ENCODE peak calls at places on chromosomes 7 and 10, in five cellular contexts. N is glutamatergic neuron, E is MM.1S, U is Calu3, K is T-helper 22 cell. D is an unnamed sample.

GRCh38 chr7:78164459-78164858 is 365.9 kb downstream of the PHTF2 start:
- DNase-seq in U (no peak), N (no peak), K (no peak), E (no peak), D (no peak)

GRCh38 chr7:142885311-142886230 is at the start of gene TRPV6:
- DNase-seq in U (peak), E (no peak), K (no peak), N (no peak), D (no peak)

GRCh38 chr7:158021836-158022235 is 565.8 kb downstream of the PTPRN2 start:
- DNase-seq in E (no peak), K (no peak), U (no peak), N (no peak), D (no peak)

GRCh38 chr7:105209870-105210269 is 178.9 kb downstream of the SRPK2 start:
- DNase-seq in K (no peak), U (no peak), N (no peak), E (no peak), D (no peak)

GRCh38 chr10:22634093-22634492 is 80.3 kb downstream of the PIP4K2A start:
- DNase-seq in U (no peak), E (no peak), K (no peak), N (no peak), D (no peak)

GRCh38 chr10:132509506-132510173 is 27.9 kb upstream of the INPP5A start:
- DNase-seq in N (no peak), E (no peak), U (no peak), K (no peak), D (no peak)

GRCh38 chr7:117273325-117274292 is 49.2 kb downstream of the WNT2 start:
- DNase-seq in U (no peak), N (no peak), K (no peak), E (no peak), D (no peak)

GRCh38 chr10:96170212-96170611 is 40.1 kb downstream of the ZNF518A start:
- DNase-seq in N (no peak), U (no peak), E (no peak), K (no peak), D (no peak)

GRCh38 chr10:97320480-97321031 is 1.5 kb downstream of the FRAT1 start:
- DNase-seq in U (no peak), E (no peak), K (no peak), N (peak), D (no peak)

GRCh38 chr7:123079021-123079420 is 83.5 kb upstream of the TAS2R16 start:
- DNase-seq in E (no peak), N (no peak), K (no peak), U (no peak), D (no peak)

GRCh38 chr10:5814110-5815107 is 1.2 kb upstream of the GDI2 start:
- DNase-seq in K (no peak), E (peak), U (peak), N (no peak), D (peak)

GRCh38 chr10:48613015-48613414 is 8.1 kb upstream of the ARHGAP22 start:
- DNase-seq in E (peak), U (no peak), K (no peak), N (no peak), D (no peak)

GRCh38 chr10:49518982-49519578 is 19.8 kb downstream of the ERCC6 start:
- DNase-seq in K (no peak), N (no peak), U (peak), E (no peak), D (peak)

GRCh38 chr10:11207276-11207809 is 189.7 kb downstream of the CELF2 start:
- DNase-seq in U (no peak), E (no peak), N (no peak), K (no peak), D (no peak)

GRCh38 chr10:93542358-93542791 is 24.1 kb upstream of the FFAR4 start:
- DNase-seq in U (no peak), K (no peak), E (no peak), N (peak), D (no peak)

GRCh38 chr10:69659286-69660027 is 29.4 kb downstream of the FAM241B start:
- DNase-seq in E (no peak), U (peak), K (no peak), N (no peak), D (no peak)

GRCh38 chr7:128190051-128190640 is 50.9 kb upstream of the LEP start:
- DNase-seq in N (no peak), U (no peak), K (no peak), E (no peak), D (no peak)

GRCh38 chr7:80646088-80646961 is 7.9 kb downstream of the CD36 start:
- DNase-seq in K (no peak), E (no peak), N (no peak), U (no peak), D (no peak)

GRCh38 chr7:151249034-151249731 is 689 bp upstream of the SMARCD3 start:
- DNase-seq in K (no peak), N (peak), E (no peak), U (peak), D (peak)

GRCh38 chr7:151680810-151681209 is 161.1 kb upstream of the RHEB start:
- DNase-seq in E (no peak), U (no peak), N (no peak), K (no peak), D (no peak)

GRCh38 chr7:94561841-94562514 is 52.4 kb downstream of the CASD1 start:
- DNase-seq in E (no peak), U (no peak), N (no peak), K (no peak), D (no peak)

GRCh38 chr7:142808802-142809583 is 38.2 kb downstream of the PRSS2 start:
- DNase-seq in K (peak), N (no peak), U (peak), E (peak), D (peak)

GRCh38 chr7:6271091-6271658 is 1.2 kb downstream of the CYTH3 start:
- DNase-seq in U (peak), K (no peak), N (no peak), E (no peak), D (no peak)

GRCh38 chr7:44978511-44979366 is at the start of gene MYO1G:
- DNase-seq in K (peak), U (no peak), N (no peak), E (no peak), D (peak)

GRCh38 chr10:43074827-43075611 is 1.9 kb upstream of the RET start:
- DNase-seq in E (no peak), U (no peak), N (no peak), K (no peak), D (no peak)

GRCh38 chr7:4809691-4810090 is 34.3 kb downstream of the AP5Z1 start:
- DNase-seq in E (no peak), N (no peak), K (no peak), U (no peak), D (no peak)

GRCh38 chr7:111198255-111198654 is 107.3 kb downstream of the LRRN3 start:
- DNase-seq in N (no peak), U (peak), K (no peak), E (no peak), D (no peak)

GRCh38 chr10:34567854-34568253 is 247.2 kb downstream of the PARD3 start:
- DNase-seq in N (no peak), K (no peak), E (no peak), U (no peak), D (no peak)

GRCh38 chr7:112390167-112390566 is 60.1 kb upstream of the IFRD1 start:
- DNase-seq in E (no peak), U (no peak), K (no peak), N (no peak), D (no peak)

D was measured in GM12865.